ENCODE peak calls at places on chromosome 17, in seven cellular contexts. One of them, this sample, is unnamed. For H3K9me3, the result is how much of the 10 kb centered on the place peaks cover.

GRCh38 chr17:51510940-51511339 is 250.6 kb downstream of the UTP18 start:
- DNase-seq in heart right ventricle: no peak
- DNase-seq in body of pancreas: no peak
- DNase-seq in pancreas: no peak
- DNase-seq in uterus: no peak
- DNase-seq in neural progenitor cell: no peak
- DNase-seq in GM23248: no peak
- DNase-seq in this sample: no peak

GRCh38 chr17:79873583-79873982 is 34.3 kb upstream of the CBX4 start:
- DNase-seq in heart right ventricle: no peak
- DNase-seq in body of pancreas: no peak
- DNase-seq in pancreas: no peak
- DNase-seq in uterus: no peak
- DNase-seq in neural progenitor cell: no peak
- DNase-seq in GM23248: no peak
- DNase-seq in this sample: no peak

GRCh38 chr17:37177234-37177633 is 198.6 kb upstream of the C17orf78 start:
- DNase-seq in heart right ventricle: no peak
- DNase-seq in body of pancreas: no peak
- DNase-seq in pancreas: no peak
- DNase-seq in uterus: no peak
- DNase-seq in neural progenitor cell: no peak
- DNase-seq in GM23248: no peak
- DNase-seq in this sample: no peak

GRCh38 chr17:39618252-39618913 is 8.4 kb upstream of the PPP1R1B start:
- DNase-seq in heart right ventricle: no peak
- DNase-seq in body of pancreas: no peak
- DNase-seq in pancreas: no peak
- DNase-seq in uterus: no peak
- DNase-seq in neural progenitor cell: no peak
- DNase-seq in GM23248: peak
- DNase-seq in this sample: no peak

GRCh38 chr17:63420868-63421680 is 25.0 kb downstream of the CYB561 start:
- DNase-seq in heart right ventricle: no peak
- DNase-seq in body of pancreas: no peak
- DNase-seq in pancreas: peak
- DNase-seq in uterus: no peak
- DNase-seq in neural progenitor cell: no peak
- DNase-seq in GM23248: no peak
- DNase-seq in this sample: no peak

GRCh38 chr17:46822388-46822921 is 4.0 kb upstream of the WNT3 start:
- DNase-seq in heart right ventricle: no peak
- DNase-seq in body of pancreas: peak
- DNase-seq in pancreas: no peak
- DNase-seq in uterus: no peak
- DNase-seq in neural progenitor cell: no peak
- DNase-seq in GM23248: no peak
- DNase-seq in this sample: peak

GRCh38 chr17:15496735-15497134 is 29.3 kb upstream of the CDRT4 start:
- DNase-seq in heart right ventricle: no peak
- DNase-seq in body of pancreas: no peak
- DNase-seq in pancreas: no peak
- DNase-seq in uterus: no peak
- DNase-seq in neural progenitor cell: no peak
- DNase-seq in GM23248: no peak
- DNase-seq in this sample: no peak

GRCh38 chr17:40076101-40076498 is 13.3 kb downstream of the THRA start:
- DNase-seq in heart right ventricle: no peak
- DNase-seq in body of pancreas: no peak
- DNase-seq in pancreas: no peak
- DNase-seq in uterus: no peak
- DNase-seq in neural progenitor cell: no peak
- DNase-seq in GM23248: no peak
- DNase-seq in this sample: no peak

GRCh38 chr17:78852709-78853111 is 12.1 kb upstream of the USP36 start:
- DNase-seq in heart right ventricle: no peak
- DNase-seq in body of pancreas: no peak
- DNase-seq in pancreas: no peak
- DNase-seq in uterus: no peak
- DNase-seq in neural progenitor cell: no peak
- DNase-seq in GM23248: no peak
- DNase-seq in this sample: no peak

GRCh38 chr17:2174471-2175293 is 119.8 kb downstream of the HIC1 start:
- DNase-seq in heart right ventricle: peak
- DNase-seq in body of pancreas: peak
- DNase-seq in pancreas: peak
- DNase-seq in uterus: peak
- DNase-seq in neural progenitor cell: no peak
- DNase-seq in GM23248: peak
- DNase-seq in this sample: peak

GRCh38 chr17:75664099-75664549 is 2.8 kb downstream of the RECQL5 start:
- DNase-seq in heart right ventricle: no peak
- DNase-seq in body of pancreas: no peak
- DNase-seq in pancreas: no peak
- DNase-seq in uterus: no peak
- DNase-seq in neural progenitor cell: no peak
- DNase-seq in GM23248: no peak
- DNase-seq in this sample: no peak

GRCh38 chr17:37802712-37803416 is 58.0 kb upstream of the HNF1B start:
- DNase-seq in heart right ventricle: no peak
- DNase-seq in body of pancreas: peak
- DNase-seq in pancreas: no peak
- DNase-seq in uterus: no peak
- DNase-seq in neural progenitor cell: no peak
- DNase-seq in GM23248: peak
- DNase-seq in this sample: no peak

GRCh38 chr17:52383493-52384100 is 225.1 kb upstream of the CA10 start:
- DNase-seq in heart right ventricle: no peak
- DNase-seq in body of pancreas: peak
- DNase-seq in pancreas: no peak
- DNase-seq in uterus: no peak
- DNase-seq in neural progenitor cell: peak
- DNase-seq in GM23248: peak
- DNase-seq in this sample: no peak

GRCh38 chr17:63490321-63490720 is 13.5 kb downstream of the ACE start:
- DNase-seq in heart right ventricle: no peak
- DNase-seq in body of pancreas: no peak
- DNase-seq in pancreas: peak
- DNase-seq in uterus: no peak
- DNase-seq in neural progenitor cell: peak
- DNase-seq in GM23248: no peak
- DNase-seq in this sample: no peak

GRCh38 chr17:50931003-50931878 is 65.1 kb upstream of the TOB1 start:
- DNase-seq in heart right ventricle: peak
- DNase-seq in body of pancreas: peak
- DNase-seq in pancreas: peak
- DNase-seq in uterus: peak
- DNase-seq in neural progenitor cell: peak
- DNase-seq in GM23248: peak
- DNase-seq in this sample: peak

GRCh38 chr17:36149296-36149820 is 27.1 kb downstream of the TBC1D3B start:
- DNase-seq in heart right ventricle: peak
- DNase-seq in body of pancreas: peak
- DNase-seq in pancreas: no peak
- DNase-seq in uterus: peak
- DNase-seq in neural progenitor cell: no peak
- DNase-seq in GM23248: peak
- DNase-seq in this sample: peak

GRCh38 chr17:57475786-57476185 is 219.5 kb downstream of the MSI2 start:
- DNase-seq in heart right ventricle: no peak
- DNase-seq in body of pancreas: no peak
- DNase-seq in pancreas: no peak
- DNase-seq in uterus: no peak
- DNase-seq in neural progenitor cell: peak
- DNase-seq in GM23248: no peak
- DNase-seq in this sample: no peak

GRCh38 chr17:1707107-1707506 is 3.1 kb downstream of the TLCD2 start:
- DNase-seq in heart right ventricle: no peak
- DNase-seq in body of pancreas: no peak
- DNase-seq in pancreas: no peak
- DNase-seq in uterus: no peak
- DNase-seq in neural progenitor cell: no peak
- DNase-seq in GM23248: no peak
- DNase-seq in this sample: no peak

GRCh38 chr17:50318551-50319310 is 27.2 kb upstream of the XYLT2 start:
- DNase-seq in heart right ventricle: no peak
- DNase-seq in body of pancreas: no peak
- DNase-seq in pancreas: no peak
- DNase-seq in uterus: no peak
- DNase-seq in neural progenitor cell: no peak
- DNase-seq in GM23248: no peak
- DNase-seq in this sample: no peak

GRCh38 chr17:2416010-2416734 is 15.3 kb upstream of the MNT start:
- DNase-seq in heart right ventricle: peak
- DNase-seq in body of pancreas: peak
- DNase-seq in pancreas: peak
- DNase-seq in uterus: peak
- DNase-seq in neural progenitor cell: peak
- DNase-seq in GM23248: peak
- DNase-seq in this sample: peak

GRCh38 chr17:61467416-61468262 is 15.4 kb downstream of the TBX4 start:
- DNase-seq in heart right ventricle: no peak
- DNase-seq in body of pancreas: peak
- DNase-seq in pancreas: no peak
- DNase-seq in uterus: no peak
- DNase-seq in neural progenitor cell: peak
- DNase-seq in GM23248: peak
- DNase-seq in this sample: no peak

GRCh38 chr17:67215991-67216421 is 29.0 kb downstream of the HELZ start:
- DNase-seq in heart right ventricle: no peak
- DNase-seq in body of pancreas: no peak
- DNase-seq in pancreas: no peak
- DNase-seq in uterus: no peak
- DNase-seq in neural progenitor cell: no peak
- DNase-seq in GM23248: no peak
- DNase-seq in this sample: no peak

GRCh38 chr17:27665549-27665948 is 34.6 kb downstream of the LGALS9 start:
- DNase-seq in heart right ventricle: no peak
- DNase-seq in body of pancreas: no peak
- DNase-seq in pancreas: no peak
- DNase-seq in uterus: no peak
- DNase-seq in neural progenitor cell: no peak
- DNase-seq in GM23248: no peak
- DNase-seq in this sample: no peak

GRCh38 chr17:62303476-62303875 is 76.9 kb upstream of the EFCAB3 start:
- DNase-seq in heart right ventricle: no peak
- DNase-seq in body of pancreas: no peak
- DNase-seq in pancreas: no peak
- DNase-seq in uterus: no peak
- DNase-seq in neural progenitor cell: no peak
- DNase-seq in GM23248: no peak
- DNase-seq in this sample: no peak

GRCh38 chr17:79747508-79748295 is 17.0 kb downstream of the ENPP7 start:
- DNase-seq in heart right ventricle: no peak
- DNase-seq in body of pancreas: no peak
- DNase-seq in pancreas: no peak
- DNase-seq in uterus: no peak
- DNase-seq in neural progenitor cell: peak
- DNase-seq in GM23248: peak
- DNase-seq in this sample: no peak

GRCh38 chr17:36935681-36936454 is 1.4 kb upstream of the LHX1 start:
- DNase-seq in heart right ventricle: no peak
- DNase-seq in body of pancreas: no peak
- DNase-seq in pancreas: peak
- DNase-seq in uterus: no peak
- DNase-seq in neural progenitor cell: peak
- DNase-seq in GM23248: no peak
- DNase-seq in this sample: no peak

GRCh38 chr17:45906927-45907622 is 12.7 kb downstream of the MAPT start:
- DNase-seq in heart right ventricle: no peak
- DNase-seq in body of pancreas: no peak
- DNase-seq in pancreas: no peak
- DNase-seq in uterus: no peak
- DNase-seq in neural progenitor cell: no peak
- DNase-seq in GM23248: no peak
- DNase-seq in this sample: no peak

GRCh38 chr17:48299760-48300159 is 130.3 kb downstream of the SKAP1 start:
- DNase-seq in heart right ventricle: no peak
- DNase-seq in body of pancreas: no peak
- DNase-seq in pancreas: no peak
- DNase-seq in uterus: no peak
- DNase-seq in neural progenitor cell: no peak
- DNase-seq in GM23248: no peak
- DNase-seq in this sample: no peak
- H3K4me3 ChIP-seq in heart right ventricle: no peak
- H3K4me3 ChIP-seq in body of pancreas: no peak
- H3K4me3 ChIP-seq in pancreas: no peak
- H3K4me3 ChIP-seq in uterus: no peak
- H3K4me3 ChIP-seq in neural progenitor cell: no peak
- H3K4me3 ChIP-seq in GM23248: no peak
- H3K4me3 ChIP-seq in this sample: no peak

GRCh38 chr17:29905086-29905878 is 24.7 kb downstream of the SSH2 start:
- DNase-seq in heart right ventricle: no peak
- DNase-seq in body of pancreas: no peak
- DNase-seq in pancreas: no peak
- DNase-seq in uterus: no peak
- DNase-seq in neural progenitor cell: no peak
- DNase-seq in GM23248: no peak
- DNase-seq in this sample: no peak
- H3K9me3 ChIP-seq in heart right ventricle: under half
- H3K9me3 ChIP-seq in body of pancreas: under half
- H3K9me3 ChIP-seq in pancreas: under half
- H3K9me3 ChIP-seq in uterus: under half
- H3K9me3 ChIP-seq in neural progenitor cell: under half
- H3K9me3 ChIP-seq in GM23248: under half
- H3K9me3 ChIP-seq in this sample: under half

GRCh38 chr17:12693640-12694039 is 27.9 kb downstream of the MYOCD start:
- DNase-seq in heart right ventricle: no peak
- DNase-seq in body of pancreas: no peak
- DNase-seq in pancreas: no peak
- DNase-seq in uterus: no peak
- DNase-seq in neural progenitor cell: no peak
- DNase-seq in GM23248: peak
- DNase-seq in this sample: no peak
- H3K27ac ChIP-seq in heart right ventricle: no peak
- H3K27ac ChIP-seq in body of pancreas: no peak
- H3K27ac ChIP-seq in pancreas: no peak
- H3K27ac ChIP-seq in uterus: no peak
- H3K27ac ChIP-seq in neural progenitor cell: no peak
- H3K27ac ChIP-seq in GM23248: no peak
- H3K27ac ChIP-seq in this sample: no peak

GRCh38 chr17:12964840-12965239 is 53.0 kb downstream of the ELAC2 start:
- DNase-seq in heart right ventricle: no peak
- DNase-seq in body of pancreas: no peak
- DNase-seq in pancreas: no peak
- DNase-seq in uterus: no peak
- DNase-seq in neural progenitor cell: no peak
- DNase-seq in GM23248: no peak
- DNase-seq in this sample: no peak
- H3K4me3 ChIP-seq in heart right ventricle: no peak
- H3K4me3 ChIP-seq in body of pancreas: no peak
- H3K4me3 ChIP-seq in pancreas: no peak
- H3K4me3 ChIP-seq in uterus: no peak
- H3K4me3 ChIP-seq in neural progenitor cell: no peak
- H3K4me3 ChIP-seq in GM23248: no peak
- H3K4me3 ChIP-seq in this sample: no peak

GRCh38 chr17:31663576-31663975 is 195.5 kb downstream of the COPRS start:
- DNase-seq in heart right ventricle: no peak
- DNase-seq in body of pancreas: no peak
- DNase-seq in pancreas: no peak
- DNase-seq in uterus: no peak
- DNase-seq in neural progenitor cell: no peak
- DNase-seq in GM23248: peak
- DNase-seq in this sample: no peak
- H3K9me3 ChIP-seq in heart right ventricle: under half
- H3K9me3 ChIP-seq in body of pancreas: under half
- H3K9me3 ChIP-seq in pancreas: under half
- H3K9me3 ChIP-seq in uterus: under half
- H3K9me3 ChIP-seq in neural progenitor cell: under half
- H3K9me3 ChIP-seq in GM23248: under half
- H3K9me3 ChIP-seq in this sample: under half